ENCODE peak calls at places on chromosomes 1 and 21, in four cellular contexts. One of them, this sample, is unnamed.

GRCh38 chr1:199913313-199913712 is 114.2 kb upstream of the NR5A2 start:
- DNase-seq in endodermal cell: no peak
- DNase-seq in thoracic aorta: no peak
- DNase-seq in small intestine: no peak
- DNase-seq in this sample: no peak

GRCh38 chr1:15295676-15296075 is 48.7 kb downstream of the FHAD1 start:
- DNase-seq in endodermal cell: no peak
- DNase-seq in thoracic aorta: no peak
- DNase-seq in small intestine: no peak
- DNase-seq in this sample: no peak

GRCh38 chr1:220926146-220926545 is 46.9 kb downstream of the HLX start:
- DNase-seq in endodermal cell: no peak
- DNase-seq in thoracic aorta: no peak
- DNase-seq in small intestine: no peak
- DNase-seq in this sample: no peak

GRCh38 chr1:201363455-201363854 is 14.0 kb downstream of the TNNT2 start:
- DNase-seq in endodermal cell: peak
- DNase-seq in thoracic aorta: no peak
- DNase-seq in small intestine: no peak
- DNase-seq in this sample: no peak

GRCh38 chr1:15954316-15954715 is 21.6 kb downstream of the ZBTB17 start:
- DNase-seq in endodermal cell: peak
- DNase-seq in thoracic aorta: no peak
- DNase-seq in small intestine: no peak
- DNase-seq in this sample: no peak

GRCh38 chr1:181656491-181656890 is 173.2 kb downstream of the CACNA1E start:
- DNase-seq in endodermal cell: no peak
- DNase-seq in thoracic aorta: no peak
- DNase-seq in small intestine: no peak
- DNase-seq in this sample: no peak

GRCh38 chr1:200925821-200926220 is 31.1 kb downstream of the INAVA start:
- DNase-seq in endodermal cell: peak
- DNase-seq in thoracic aorta: no peak
- DNase-seq in small intestine: no peak
- DNase-seq in this sample: no peak

GRCh38 chr1:246214708-246215504 is 292.2 kb downstream of the SMYD3 start:
- DNase-seq in endodermal cell: no peak
- DNase-seq in thoracic aorta: no peak
- DNase-seq in small intestine: no peak
- DNase-seq in this sample: no peak

GRCh38 chr1:68101829-68102228 is 51.4 kb upstream of the DIRAS3 start:
- DNase-seq in endodermal cell: no peak
- DNase-seq in thoracic aorta: no peak
- DNase-seq in small intestine: peak
- DNase-seq in this sample: no peak

GRCh38 chr1:3455630-3456448 is 1.4 kb downstream of the ARHGEF16 start:
- DNase-seq in endodermal cell: no peak
- DNase-seq in thoracic aorta: no peak
- DNase-seq in small intestine: peak
- DNase-seq in this sample: no peak

GRCh38 chr1:93567255-93567918 is 114.2 kb downstream of the BCAR3 start:
- DNase-seq in endodermal cell: peak
- DNase-seq in thoracic aorta: no peak
- DNase-seq in small intestine: peak
- DNase-seq in this sample: no peak

GRCh38 chr21:37983336-37984095 is 67.3 kb upstream of the KCNJ6 start:
- DNase-seq in endodermal cell: no peak
- DNase-seq in thoracic aorta: no peak
- DNase-seq in small intestine: no peak
- DNase-seq in this sample: no peak

GRCh38 chr1:181603735-181604410 is 120.6 kb downstream of the CACNA1E start:
- DNase-seq in endodermal cell: no peak
- DNase-seq in thoracic aorta: no peak
- DNase-seq in small intestine: peak
- DNase-seq in this sample: no peak

GRCh38 chr1:117664314-117664713 is 58.5 kb downstream of the TENT5C start:
- DNase-seq in endodermal cell: no peak
- DNase-seq in thoracic aorta: no peak
- DNase-seq in small intestine: peak
- DNase-seq in this sample: no peak

GRCh38 chr1:72003092-72003491 is 279.2 kb downstream of the NEGR1 start:
- DNase-seq in endodermal cell: no peak
- DNase-seq in thoracic aorta: no peak
- DNase-seq in small intestine: no peak
- DNase-seq in this sample: no peak

GRCh38 chr21:40166291-40166843 is 299.1 kb downstream of the PCP4 start:
- DNase-seq in endodermal cell: peak
- DNase-seq in thoracic aorta: no peak
- DNase-seq in small intestine: no peak
- DNase-seq in this sample: no peak

GRCh38 chr1:1418464-1419362 is 2.4 kb downstream of the ANKRD65 start:
- DNase-seq in endodermal cell: no peak
- DNase-seq in thoracic aorta: no peak
- DNase-seq in small intestine: no peak
- DNase-seq in this sample: no peak

GRCh38 chr1:28064064-28064463 is 24.3 kb downstream of the EYA3 start:
- DNase-seq in endodermal cell: no peak
- DNase-seq in thoracic aorta: no peak
- DNase-seq in small intestine: peak
- DNase-seq in this sample: no peak

GRCh38 chr1:115179397-115179835 is 90.1 kb upstream of the TSPAN2 start:
- DNase-seq in endodermal cell: no peak
- DNase-seq in thoracic aorta: no peak
- DNase-seq in small intestine: no peak
- DNase-seq in this sample: no peak

GRCh38 chr1:235502601-235503332 is 1.5 kb downstream of the B3GALNT2 start:
- DNase-seq in endodermal cell: no peak
- DNase-seq in thoracic aorta: no peak
- DNase-seq in small intestine: peak
- DNase-seq in this sample: no peak

GRCh38 chr21:39968010-39968409 is 100.8 kb downstream of the PCP4 start:
- DNase-seq in endodermal cell: peak
- DNase-seq in thoracic aorta: no peak
- DNase-seq in small intestine: no peak
- DNase-seq in this sample: no peak

GRCh38 chr21:45036630-45037029 is 37.8 kb upstream of the ADARB1 start:
- DNase-seq in endodermal cell: no peak
- DNase-seq in thoracic aorta: no peak
- DNase-seq in small intestine: no peak
- DNase-seq in this sample: no peak

GRCh38 chr1:184838374-184838995 is 83.8 kb upstream of the EDEM3 start:
- DNase-seq in endodermal cell: no peak
- DNase-seq in thoracic aorta: peak
- DNase-seq in small intestine: peak
- DNase-seq in this sample: peak

GRCh38 chr1:97632776-97633175 is 288.1 kb downstream of the DPYD start:
- DNase-seq in endodermal cell: no peak
- DNase-seq in thoracic aorta: no peak
- DNase-seq in small intestine: no peak
- DNase-seq in this sample: no peak

GRCh38 chr21:45847870-45848269 is 133.7 kb upstream of the COL6A1 start:
- DNase-seq in endodermal cell: peak
- DNase-seq in thoracic aorta: no peak
- DNase-seq in small intestine: no peak
- DNase-seq in this sample: no peak

This sample was measured in tibial nerve.